ENCODE peak calls at places on chromosomes 11 and 22, in ten cellular contexts. B is tibial artery, E is endodermal cell, A is uterus, R is astrocyte of the cerebellum, N is psoas muscle, P is neural progenitor cell, Y is endothelial cell of umbilical vein, K is progenitor cell of endocrine pancreas, L is GM13976. C is an unnamed sample.

GRCh38 chr11:83521647-83522596 is 235.8 kb upstream of the CCDC90B start:
- DNase-seq in Y (no peak), B (no peak), L (no peak), N (no peak), E (peak; percentile 70), P (peak; percentile 57), K (no peak), A (no peak), R (no peak), C (peak; percentile 4)

GRCh38 chr22:25775501-25775900 is 33.5 kb downstream of the MYO18B start:
- DNase-seq in N (no peak), A (no peak), L (no peak), B (no peak), R (no peak), K (no peak), P (peak; percentile 54), E (peak; percentile 93), Y (no peak), C (peak; percentile 38)

GRCh38 chr22:27476729-27477128 is 324.8 kb downstream of the MN1 start:
- DNase-seq in E (no peak), L (no peak), N (no peak), A (no peak), P (no peak), R (no peak), Y (no peak), K (no peak), B (no peak), C (no peak)

GRCh38 chr11:89477175-89477574 is 14.0 kb downstream of the NOX4 start:
- DNase-seq in Y (no peak), K (no peak), A (no peak), N (no peak), E (peak; percentile 79), B (no peak), L (no peak), P (peak; percentile 8), R (no peak), C (no peak)

GRCh38 chr11:56886465-56886864 is 102.2 kb upstream of the OR5AK2 start:
- DNase-seq in L (no peak), B (no peak), E (no peak), R (no peak), A (no peak), K (no peak), P (no peak), Y (no peak), N (no peak), C (no peak)

GRCh38 chr11:17263803-17264202 is 12.7 kb upstream of the NUCB2 start:
- DNase-seq in L (no peak), Y (no peak), E (no peak), A (no peak), R (no peak), B (no peak), K (no peak), P (no peak), N (no peak), C (no peak)

GRCh38 chr11:17558916-17559315 is 11.9 kb downstream of the OTOG start:
- DNase-seq in Y (no peak), R (no peak), A (no peak), K (no peak), P (no peak), E (peak; percentile 29), N (no peak), B (no peak), L (no peak), C (no peak)

GRCh38 chr11:26960265-26960664 is 33.6 kb upstream of the FIBIN start:
- DNase-seq in L (no peak), E (no peak), A (no peak), B (no peak), Y (no peak), K (no peak), P (no peak), N (no peak), R (no peak), C (peak; percentile 27)

GRCh38 chr11:64095949-64096348 is 60.2 kb downstream of the FLRT1 start:
- DNase-seq in N (no peak), R (no peak), P (no peak), L (no peak), E (no peak), Y (no peak), B (no peak), A (no peak), K (no peak), C (no peak)

GRCh38 chr11:64098318-64098831 is 62.6 kb downstream of the FLRT1 start:
- DNase-seq in B (no peak), K (no peak), R (no peak), E (no peak), Y (no peak), L (no peak), P (no peak), N (no peak), A (no peak), C (no peak)

GRCh38 chr11:64096835-64097234 is 61.1 kb downstream of the FLRT1 start:
- DNase-seq in A (no peak), E (no peak), Y (no peak), B (no peak), L (no peak), P (no peak), R (no peak), N (no peak), K (no peak), C (no peak)

GRCh38 chr11:64099436-64099835 is 63.7 kb downstream of the FLRT1 start:
- DNase-seq in P (no peak), L (no peak), N (no peak), R (no peak), B (no peak), Y (no peak), A (no peak), E (no peak), K (no peak), C (no peak)

GRCh38 chr11:64097468-64098317 is 62.0 kb downstream of the FLRT1 start:
- DNase-seq in K (no peak), R (no peak), N (no peak), Y (no peak), L (no peak), P (no peak), A (no peak), E (no peak), B (no peak), C (no peak)
- TF ChIP-seq CTCF in K (no peak), R (no peak), N (no peak), Y (no peak), L (no peak), P (no peak), A (no peak), E (no peak), B (no peak), C (no peak)

GRCh38 chr11:121066623-121067022 is 34.4 kb upstream of the TECTA start:
- DNase-seq in L (no peak), E (no peak), P (no peak), Y (no peak), N (no peak), R (no peak), K (no peak), A (no peak), B (no peak), C (no peak)

GRCh38 chr11:121067026-121067425 is 34.0 kb upstream of the TECTA start:
- DNase-seq in L (no peak), R (no peak), K (no peak), B (no peak), N (no peak), A (no peak), P (no peak), Y (no peak), E (no peak), C (no peak)

GRCh38 chr11:121059605-121060004 is 35.7 kb downstream of the TBCEL start:
- DNase-seq in Y (no peak), K (no peak), R (no peak), B (no peak), E (no peak), P (no peak), L (peak; percentile 42), N (no peak), A (no peak), C (no peak)

GRCh38 chr11:121067453-121067852 is 33.6 kb upstream of the TECTA start:
- DNase-seq in E (no peak), P (no peak), Y (peak; percentile 33), K (no peak), B (no peak), N (no peak), R (no peak), A (no peak), L (no peak), C (no peak)

DNA sequence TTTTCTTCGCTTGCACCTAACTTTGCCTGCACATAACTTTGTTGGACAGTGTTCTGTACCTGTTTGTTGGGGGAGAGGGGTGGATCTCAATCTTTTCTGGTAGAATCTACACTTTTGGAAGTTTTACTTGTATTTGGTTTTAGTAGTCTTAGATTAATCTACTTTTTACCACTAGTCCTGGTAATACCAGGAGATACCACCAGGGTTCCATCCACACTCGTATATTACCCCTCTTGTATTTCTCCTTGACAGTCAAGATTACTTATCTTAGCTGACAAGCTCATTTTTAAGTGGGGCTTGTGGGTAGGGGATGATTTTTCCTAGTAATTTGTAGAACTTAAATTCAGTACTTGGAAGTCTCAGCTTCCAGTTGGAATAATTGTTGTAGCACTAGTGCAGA is 37.3 kb upstream of the TECTA start:
- DNase-seq in R (no peak), N (no peak), B (no peak), E (peak; percentile 42), L (no peak), A (no peak), Y (no peak), P (peak; percentile 16), K (no peak), C (peak; percentile 18)
- TF ChIP-seq CTCF in R (peak; percentile 26), N (peak; percentile 22), B (peak; percentile 18), E (peak; percentile 75), L (no peak), A (peak; percentile 19), Y (peak; percentile 25), P (peak; percentile 56), K (peak; percentile 41), C (peak; percentile 47)

GRCh38 chr22:44369241-44369652 is 56.5 kb upstream of the SHISAL1 start:
- DNase-seq in B (no peak), P (peak; percentile 52), N (no peak), Y (no peak), R (no peak), L (no peak), E (peak; percentile 94), K (no peak), A (no peak), C (no peak)
- TF ChIP-seq CTCF in B (no peak), P (peak; percentile 62), N (no peak), Y (no peak), R (peak; percentile 31), L (no peak), E (peak; percentile 76), K (peak; percentile 27), A (no peak), C (peak; percentile 20)

GRCh38 chr11:18721576-18722292 is 4.3 kb downstream of the IGSF22 start:
- DNase-seq in R (no peak), B (peak; percentile 39), A (peak; percentile 34), K (peak; percentile 50), Y (peak; percentile 51), N (no peak), L (peak; percentile 77), P (peak; percentile 78), E (peak; percentile 92), C (peak; percentile 52)

GRCh38 chr11:18720811-18721575 is 5.0 kb downstream of the IGSF22 start:
- DNase-seq in P (peak; percentile 94), B (peak; percentile 82), R (no peak), E (peak; percentile 97), A (peak; percentile 86), K (peak; percentile 62), N (peak; percentile 81), L (peak; percentile 78), Y (peak; percentile 72), C (peak; percentile 43)

GRCh38 chr11:18723991-18724390 is 2.0 kb downstream of the IGSF22 start:
- DNase-seq in B (no peak), L (no peak), P (no peak), N (no peak), R (no peak), K (no peak), E (no peak), Y (no peak), A (no peak), C (no peak)

GRCh38 chr11:18720086-18720810 is 5.7 kb downstream of the IGSF22 start:
- DNase-seq in B (no peak), P (peak; percentile 29), Y (no peak), A (no peak), K (no peak), R (no peak), L (no peak), N (no peak), E (no peak), C (no peak)

GRCh38 chr11:18722293-18722637 is 3.7 kb downstream of the IGSF22 start:
- DNase-seq in A (no peak), P (no peak), R (no peak), N (no peak), K (no peak), Y (no peak), L (no peak), B (no peak), E (no peak), C (no peak)
- TF ChIP-seq CTCF in A (no peak), P (no peak), R (no peak), N (no peak), K (no peak), Y (no peak), L (no peak), B (no peak), E (no peak), C (no peak)